ENCODE peak calls at places on chromosomes 7 and 10, in eight cellular contexts. T is GM23248, Z is HCT116, U is IMR-90, J is mesendoderm, Q is MM.1S, L is PC-3, F is endodermal cell. X is an unnamed sample.

GRCh38 chr10:61120805-61121204 is 176.8 kb upstream of the RHOBTB1 start:
- DNase-seq in T (no peak), Z (no peak), U (no peak), J (no peak), Q (peak), L (no peak), F (no peak), X (no peak)

GRCh38 chr10:96995851-96996250 is 163.8 kb downstream of the LCOR start:
- DNase-seq in T (no peak), Z (no peak), U (peak), J (no peak), Q (no peak), L (peak), F (no peak), X (peak)

GRCh38 chr10:88693392-88694020 is 12.5 kb upstream of the LIPK start:
- DNase-seq in T (peak), Z (no peak), U (no peak), J (no peak), Q (no peak), L (no peak), F (no peak), X (no peak)

GRCh38 chr7:124839687-124840086 is 74.1 kb upstream of the GPR37 start:
- DNase-seq in T (no peak), Z (no peak), U (no peak), J (no peak), Q (no peak), L (no peak), F (no peak), X (no peak)

GRCh38 chr7:6160191-6160623 is 112.2 kb downstream of the CYTH3 start:
- DNase-seq in T (peak), Z (no peak), U (peak), J (peak), Q (no peak), L (peak), F (peak), X (peak)

GRCh38 chr10:60732240-60733188 is 45.8 kb upstream of the CDK1 start:
- DNase-seq in T (peak), Z (no peak), U (no peak), J (peak), Q (peak), L (peak), F (peak), X (no peak)

GRCh38 chr7:158062661-158063060 is 525.0 kb downstream of the PTPRN2 start:
- DNase-seq in T (no peak), Z (no peak), U (no peak), J (no peak), Q (no peak), L (no peak), F (no peak), X (no peak)

GRCh38 chr10:46014683-46015405 is 15.6 kb downstream of the NCOA4 start:
- DNase-seq in T (no peak), Z (no peak), U (peak), J (no peak), Q (no peak), L (no peak), F (no peak), X (peak)

GRCh38 chr10:84685047-84685660 is 356.8 kb downstream of the CCSER2 start:
- DNase-seq in T (no peak), Z (no peak), U (no peak), J (no peak), Q (no peak), L (no peak), F (no peak), X (no peak)

DNA sequence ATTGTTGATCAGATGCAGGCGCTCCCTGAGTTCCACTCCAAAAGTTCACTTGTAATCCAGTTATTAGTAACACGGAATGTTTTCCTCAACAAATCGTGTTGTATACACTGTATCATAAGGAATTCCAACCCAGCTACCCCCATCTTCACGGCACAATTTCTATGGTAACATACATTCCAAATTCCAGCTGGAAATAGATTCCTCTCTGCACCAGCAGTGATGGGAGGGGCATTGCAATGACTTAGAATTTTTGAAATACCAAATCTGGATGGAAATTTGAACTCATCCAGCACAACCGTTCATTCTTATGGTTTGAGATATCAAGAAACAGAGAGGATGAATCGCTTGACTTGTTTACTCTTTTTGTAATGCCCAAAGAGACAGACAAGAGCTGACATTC is 38.9 kb upstream of the RHEB start:
- DNase-seq in T (peak), Z (no peak), U (peak), J (no peak), Q (no peak), L (no peak), F (no peak), X (peak)
- H3K9ac ChIP-seq in T (no peak), Z (no peak), U (peak), J (no peak), Q (no peak), L (no peak), F (no peak), X (peak)

GRCh38 chr10:98414578-98414931 is 427 bp downstream of the PYROXD2 start:
- DNase-seq in T (peak), Z (no peak), U (no peak), J (no peak), Q (no peak), L (no peak), F (no peak), X (no peak)
- H3K4me3 ChIP-seq in T (peak), Z (peak), U (peak), J (peak), Q (peak), L (peak), F (peak), X (peak)

DNA sequence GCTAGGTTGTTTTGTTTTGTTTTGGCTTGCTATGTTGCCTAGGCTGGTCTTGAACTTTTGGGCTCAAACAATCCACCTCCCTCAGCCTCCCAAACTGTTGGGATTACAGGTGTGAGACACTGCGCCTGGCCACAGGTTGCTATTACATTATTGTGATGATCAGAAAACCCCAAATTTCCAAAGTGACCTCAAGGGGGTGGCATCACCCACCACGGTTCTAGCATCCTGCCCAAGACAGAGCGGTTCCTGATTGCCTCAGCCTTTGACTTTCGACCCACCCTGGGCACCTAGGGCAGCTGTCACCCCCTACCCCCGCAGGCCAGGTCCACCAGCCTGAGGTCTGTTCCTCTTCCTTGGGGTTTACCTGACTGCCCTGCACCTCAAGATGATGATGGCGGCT is 28.4 kb downstream of the SBDS start:
- DNase-seq in T (no peak), Z (no peak), U (no peak), J (peak), Q (no peak), L (no peak), F (no peak), X (no peak)
- H3K9ac ChIP-seq in T (no peak), Z (no peak), U (no peak), J (no peak), Q (no peak), L (no peak), F (no peak), X (no peak)

GRCh38 chr7:99679400-99680191 is at the start of gene CYP3A5:
- DNase-seq in T (peak), Z (peak), U (no peak), J (no peak), Q (no peak), L (no peak), F (no peak), X (no peak)
- H3K4me3 ChIP-seq in T (no peak), Z (no peak), U (no peak), J (no peak), Q (no peak), L (no peak), F (no peak), X (no peak)

GRCh38 chr7:44066111-44066460 is 719 bp upstream of the PGAM2 start:
- DNase-seq in T (no peak), Z (no peak), U (no peak), J (no peak), Q (no peak), L (no peak), F (no peak), X (no peak)
- H3K9ac ChIP-seq in T (no peak), Z (no peak), U (no peak), J (no peak), Q (no peak), L (no peak), F (no peak), X (no peak)

GRCh38 chr10:99782447-99783286 is at the start of gene ABCC2:
- DNase-seq in T (no peak), Z (no peak), U (no peak), J (no peak), Q (no peak), L (no peak), F (no peak), X (no peak)

GRCh38 chr10:99784731-99785441 is 2.4 kb downstream of the ABCC2 start:
- DNase-seq in T (peak), Z (no peak), U (peak), J (no peak), Q (no peak), L (peak), F (no peak), X (peak)

GRCh38 chr10:99781734-99782429 is 558 bp upstream of the ABCC2 start:
- DNase-seq in T (no peak), Z (no peak), U (no peak), J (no peak), Q (no peak), L (no peak), F (no peak), X (no peak)

GRCh38 chr10:99785646-99786045 is 3.2 kb downstream of the ABCC2 start:
- DNase-seq in T (no peak), Z (no peak), U (no peak), J (peak), Q (no peak), L (peak), F (peak), X (no peak)

GRCh38 chr10:99784025-99784730 is 1.7 kb downstream of the ABCC2 start:
- DNase-seq in T (peak), Z (no peak), U (peak), J (no peak), Q (no peak), L (peak), F (no peak), X (peak)
- H3K4me3 ChIP-seq in T (no peak), Z (peak), U (no peak), J (no peak), Q (no peak), L (no peak), F (no peak), X (peak)

DNA sequence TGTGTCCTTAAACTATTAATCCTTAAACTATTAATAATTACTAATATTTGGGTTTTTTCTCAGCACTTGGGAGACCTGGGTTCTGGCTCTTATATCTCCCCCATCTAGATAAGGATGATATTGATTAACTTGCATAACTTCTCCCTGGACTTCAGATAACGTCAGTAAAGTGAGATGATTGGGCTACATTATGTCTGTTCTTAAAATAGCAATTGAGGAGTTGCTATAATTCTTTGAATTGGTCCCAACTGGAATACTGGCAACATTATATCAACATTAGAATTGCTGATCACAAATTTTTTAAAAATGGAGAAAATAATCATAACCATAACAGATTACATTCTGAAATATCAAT is 1.9 kb downstream of the APBB1IP start:
- DNase-seq in T (peak), Z (no peak), U (no peak), J (no peak), Q (no peak), L (no peak), F (no peak), X (no peak)
- H3K9ac ChIP-seq in T (peak), Z (no peak), U (no peak), J (no peak), Q (no peak), L (no peak), F (no peak), X (no peak)

GRCh38 chr7:101170617-101171441 is 5.5 kb upstream of the VGF start:
- DNase-seq in T (no peak), Z (no peak), U (no peak), J (peak), Q (no peak), L (no peak), F (peak), X (no peak)
- H3K4me3 ChIP-seq in T (no peak), Z (no peak), U (no peak), J (no peak), Q (no peak), L (no peak), F (no peak), X (no peak)

GRCh38 chr10:75353183-75353582 is 48.4 kb downstream of the ZNF503 start:
- DNase-seq in T (no peak), Z (no peak), U (no peak), J (no peak), Q (no peak), L (no peak), F (peak), X (no peak)

GRCh38 chr10:75358121-75358520 is 43.4 kb downstream of the ZNF503 start:
- DNase-seq in T (no peak), Z (no peak), U (no peak), J (no peak), Q (no peak), L (no peak), F (no peak), X (no peak)

GRCh38 chr10:75356484-75356883 is 45.1 kb downstream of the ZNF503 start:
- DNase-seq in T (no peak), Z (no peak), U (no peak), J (peak), Q (no peak), L (no peak), F (peak), X (no peak)

GRCh38 chr10:75357500-75357899 is 44.1 kb downstream of the ZNF503 start:
- DNase-seq in T (no peak), Z (no peak), U (no peak), J (no peak), Q (no peak), L (no peak), F (no peak), X (no peak)

GRCh38 chr10:75355706-75356105 is 45.9 kb downstream of the ZNF503 start:
- DNase-seq in T (peak), Z (no peak), U (peak), J (no peak), Q (no peak), L (no peak), F (peak), X (no peak)
- H3K9ac ChIP-seq in T (no peak), Z (no peak), U (no peak), J (no peak), Q (no peak), L (no peak), F (no peak), X (no peak)